ENCODE peak calls at places on chromosomes 3 and 15, in seven cellular contexts. N, Q, E, D, C, W and X are unnamed samples.

GRCh38 chr3:157608006-157608405 is 104.8 kb upstream of the VEPH1 start:
- DNase-seq in N (no peak), Q (no peak), C (no peak), E (no peak), W (no peak), D (no peak), X (peak)

GRCh38 chr15:90838544-90838943 is 29.8 kb upstream of the FURIN start:
- DNase-seq in E (no peak), D (no peak), Q (no peak), C (no peak), W (no peak), N (no peak), X (no peak)

GRCh38 chr3:86234516-86235254 is 756.3 kb downstream of the VGLL3 start:
- DNase-seq in E (no peak), C (no peak), W (no peak), D (no peak), N (no peak), Q (no peak), X (no peak)

GRCh38 chr15:57017024-57017423 is 98.6 kb downstream of the TCF12 start:
- DNase-seq in N (no peak), E (no peak), D (peak), W (no peak), Q (no peak), C (no peak), X (no peak)

GRCh38 chr15:77026501-77027110 is 31.7 kb downstream of the PSTPIP1 start:
- DNase-seq in N (no peak), C (no peak), D (no peak), E (no peak), Q (no peak), W (peak), X (no peak)

GRCh38 chr3:35643391-35643790 is 4.1 kb downstream of the ARPP21 start:
- DNase-seq in D (no peak), W (no peak), E (no peak), Q (no peak), C (no peak), N (no peak), X (no peak)

GRCh38 chr15:85607141-85607806 is 187.5 kb downstream of the KLHL25 start:
- DNase-seq in N (no peak), E (no peak), C (no peak), W (no peak), Q (no peak), D (no peak), X (no peak)

GRCh38 chr3:142117052-142117451 is 32.3 kb downstream of the TFDP2 start:
- DNase-seq in W (no peak), D (no peak), C (no peak), E (no peak), Q (no peak), N (no peak), X (no peak)

GRCh38 chr3:23761440-23761896 is 44.3 kb upstream of the UBE2E1 start:
- DNase-seq in W (peak), E (no peak), C (no peak), N (no peak), D (peak), Q (peak), X (no peak)

GRCh38 chr15:53872410-53872809 is 105.8 kb upstream of the UNC13C start:
- DNase-seq in Q (no peak), N (peak), W (no peak), E (no peak), D (no peak), C (no peak), X (no peak)

GRCh38 chr15:89088605-89089315 is 504 bp downstream of the ABHD2 start:
- DNase-seq in D (peak), E (peak), W (no peak), C (peak), N (no peak), Q (no peak), X (no peak)

GRCh38 chr15:55834331-55834730 is 91.4 kb upstream of the PRTG start:
- DNase-seq in D (no peak), E (no peak), W (no peak), Q (no peak), C (no peak), N (no peak), X (no peak)

GRCh38 chr3:33044676-33045075 is 52.3 kb downstream of the GLB1 start:
- DNase-seq in D (no peak), W (no peak), C (no peak), E (no peak), N (no peak), Q (no peak), X (no peak)

GRCh38 chr3:8852511-8852910 is 83.1 kb upstream of the OXTR start:
- DNase-seq in Q (no peak), D (no peak), W (no peak), E (no peak), N (no peak), C (no peak), X (no peak)
- H3K27ac ChIP-seq in Q (no peak), D (no peak), W (peak), E (no peak), N (no peak), C (no peak), X (no peak)

GRCh38 chr15:86611392-86612040 is 531.8 kb downstream of the AGBL1 start:
- DNase-seq in C (no peak), E (no peak), W (no peak), N (no peak), D (no peak), Q (no peak), X (no peak)
- H3K27ac ChIP-seq in C (no peak), E (no peak), W (no peak), N (no peak), D (no peak), Q (peak), X (no peak)

DNA sequence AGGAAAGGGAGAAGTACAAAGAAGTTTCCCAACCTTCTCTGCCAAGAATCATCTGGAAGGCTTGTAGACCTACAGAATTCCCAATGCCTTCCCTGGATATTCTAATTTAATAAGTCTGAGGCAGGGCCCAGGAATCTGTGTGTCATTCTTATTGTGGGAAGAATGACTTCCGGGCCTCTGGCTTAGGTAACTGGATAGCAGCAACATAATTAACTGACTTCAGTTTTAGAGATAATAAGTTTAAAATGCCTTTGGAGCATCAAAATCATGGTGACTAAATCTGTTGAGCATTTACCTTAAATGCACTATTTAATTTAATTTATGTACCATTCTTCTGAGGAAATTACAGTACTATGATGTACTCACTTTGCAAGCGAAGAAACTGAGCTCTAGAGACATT is 44.3 kb upstream of the TM4SF1 start:
- DNase-seq in D (no peak), C (no peak), Q (no peak), N (no peak), W (no peak), E (no peak), X (no peak)
- H3K27ac ChIP-seq in D (no peak), C (no peak), Q (no peak), N (no peak), W (no peak), E (no peak), X (no peak)

DNA sequence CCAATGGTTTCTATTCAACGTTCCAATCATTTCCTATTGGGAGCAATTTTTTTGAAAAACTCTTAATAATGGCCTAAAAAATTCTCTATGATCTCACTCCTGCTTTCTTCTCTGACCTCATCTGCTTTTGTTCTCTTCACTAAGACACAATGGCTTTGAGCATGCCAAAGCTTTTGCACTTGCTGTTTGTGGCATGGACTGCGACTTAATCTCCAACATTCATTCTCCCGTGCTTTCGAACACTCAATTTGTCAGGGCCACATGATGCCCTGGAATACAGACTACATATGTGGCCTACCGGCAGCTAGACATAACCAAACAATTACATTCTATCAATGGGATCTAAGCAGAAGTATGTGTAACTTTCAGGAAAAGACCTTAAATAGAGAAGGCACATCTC is 506.6 kb downstream of the MAGI1 start:
- DNase-seq in E (peak), W (no peak), N (no peak), Q (no peak), D (no peak), C (no peak), X (no peak)
- H3K27ac ChIP-seq in E (peak), W (no peak), N (no peak), Q (no peak), D (no peak), C (no peak), X (no peak)

GRCh38 chr15:31801152-31801551 is 229.2 kb upstream of the CHRNA7 start:
- DNase-seq in C (peak), D (no peak), Q (no peak), N (no peak), W (no peak), E (peak), X (no peak)
- H3K27ac ChIP-seq in C (no peak), D (no peak), Q (no peak), N (no peak), W (no peak), E (peak), X (no peak)

DNA sequence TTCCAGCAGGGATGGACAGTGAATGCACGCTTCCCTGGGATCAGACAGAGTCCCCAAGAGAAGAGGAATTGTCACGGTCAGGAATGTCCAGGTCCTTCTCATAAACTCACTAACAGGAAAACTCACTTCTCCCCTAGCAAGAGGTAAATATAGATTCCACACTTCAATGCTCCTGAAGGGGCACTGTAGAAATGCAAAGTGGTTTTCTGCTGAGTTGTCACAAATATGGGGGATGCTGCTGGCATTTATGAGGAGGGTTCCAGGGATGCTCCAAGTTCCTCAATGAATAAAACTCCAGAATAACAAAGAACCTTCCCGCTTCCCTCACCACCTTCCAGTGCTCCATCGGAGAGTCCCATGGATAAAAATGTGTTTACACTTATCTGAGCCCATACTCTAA is 423.4 kb downstream of the MAGI1 start:
- DNase-seq in W (no peak), D (no peak), N (no peak), C (no peak), Q (no peak), E (no peak), X (no peak)
- H3K27ac ChIP-seq in W (no peak), D (no peak), N (no peak), C (no peak), Q (no peak), E (no peak), X (no peak)

GRCh38 chr15:71112429-71112828 is 2.8 kb upstream of the THSD4 start:
- DNase-seq in W (no peak), C (no peak), N (no peak), D (no peak), Q (no peak), E (no peak), X (no peak)
- H3K27ac ChIP-seq in W (no peak), C (no peak), N (no peak), D (no peak), Q (peak), E (no peak), X (no peak)